ENCODE peak calls at places on chromosome 17, in seven cellular contexts. One of them, this sample, is unnamed.
A peak's percentile ranks its signal among the peaks of the same experiment; 100 is the strongest.

GRCh38 chr17:73787721-73788051 is 143.4 kb upstream of the SDK2 start:
- DNase-seq in GM10248: no peak
- DNase-seq in A549: no peak
- DNase-seq in lower leg skin: peak; percentile 34
- DNase-seq in retinal pigment epithelial cell: no peak
- DNase-seq in astrocyte of the cerebellum: no peak
- DNase-seq in AG09319: no peak
- DNase-seq in this sample: no peak

GRCh38 chr17:13074026-13074425 is 56.2 kb upstream of the ELAC2 start:
- DNase-seq in AG09319: no peak
- DNase-seq in lower leg skin: peak; percentile 70
- DNase-seq in astrocyte of the cerebellum: no peak
- DNase-seq in GM10248: no peak
- DNase-seq in A549: peak; percentile 5
- DNase-seq in retinal pigment epithelial cell: no peak
- DNase-seq in this sample: no peak

GRCh38 chr17:49106366-49107210 is 26.0 kb upstream of the B4GALNT2 start:
- DNase-seq in AG09319: no peak
- DNase-seq in A549: peak; percentile 90
- DNase-seq in astrocyte of the cerebellum: no peak
- DNase-seq in GM10248: no peak
- DNase-seq in lower leg skin: peak; percentile 54
- DNase-seq in retinal pigment epithelial cell: no peak
- DNase-seq in this sample: no peak

GRCh38 chr17:4189280-4189679 is 46.3 kb downstream of the CYB5D2 start:
- DNase-seq in AG09319: no peak
- DNase-seq in GM10248: no peak
- DNase-seq in astrocyte of the cerebellum: no peak
- DNase-seq in A549: no peak
- DNase-seq in lower leg skin: no peak
- DNase-seq in retinal pigment epithelial cell: no peak
- DNase-seq in this sample: no peak

GRCh38 chr17:64777413-64778101 is 115.5 kb upstream of the SMURF2 start:
- DNase-seq in GM10248: no peak
- DNase-seq in retinal pigment epithelial cell: no peak
- DNase-seq in AG09319: no peak
- DNase-seq in astrocyte of the cerebellum: no peak
- DNase-seq in A549: no peak
- DNase-seq in lower leg skin: peak; percentile 81
- DNase-seq in this sample: no peak

GRCh38 chr17:29384901-29385300 is 5.3 kb upstream of the TAOK1 start:
- DNase-seq in AG09319: no peak
- DNase-seq in lower leg skin: no peak
- DNase-seq in astrocyte of the cerebellum: no peak
- DNase-seq in A549: peak; percentile 66
- DNase-seq in retinal pigment epithelial cell: no peak
- DNase-seq in GM10248: no peak
- DNase-seq in this sample: no peak

GRCh38 chr17:17846645-17847044 is 9.9 kb upstream of the SREBF1 start:
- DNase-seq in lower leg skin: no peak
- DNase-seq in AG09319: no peak
- DNase-seq in retinal pigment epithelial cell: no peak
- DNase-seq in astrocyte of the cerebellum: no peak
- DNase-seq in GM10248: no peak
- DNase-seq in A549: no peak
- DNase-seq in this sample: no peak

GRCh38 chr17:1727258-1727789 is 2.8 kb downstream of the WDR81 start:
- DNase-seq in A549: no peak
- DNase-seq in AG09319: no peak
- DNase-seq in retinal pigment epithelial cell: no peak
- DNase-seq in GM10248: no peak
- DNase-seq in lower leg skin: no peak
- DNase-seq in astrocyte of the cerebellum: no peak
- DNase-seq in this sample: no peak

GRCh38 chr17:46979023-46979870 is at the start of gene RPRML:
- DNase-seq in lower leg skin: no peak
- DNase-seq in astrocyte of the cerebellum: no peak
- DNase-seq in A549: peak; percentile 54
- DNase-seq in retinal pigment epithelial cell: no peak
- DNase-seq in GM10248: peak; percentile 50
- DNase-seq in AG09319: no peak
- DNase-seq in this sample: no peak

GRCh38 chr17:73743802-73744201 is 99.6 kb upstream of the SDK2 start:
- DNase-seq in GM10248: no peak
- DNase-seq in AG09319: no peak
- DNase-seq in A549: no peak
- DNase-seq in retinal pigment epithelial cell: no peak
- DNase-seq in astrocyte of the cerebellum: no peak
- DNase-seq in lower leg skin: no peak
- DNase-seq in this sample: no peak

GRCh38 chr17:63040816-63041215 is 74.8 kb downstream of the TANC2 start:
- DNase-seq in AG09319: no peak
- DNase-seq in GM10248: no peak
- DNase-seq in A549: no peak
- DNase-seq in retinal pigment epithelial cell: no peak
- DNase-seq in lower leg skin: no peak
- DNase-seq in astrocyte of the cerebellum: no peak
- DNase-seq in this sample: no peak

GRCh38 chr17:30290696-30291570 is 811 bp downstream of the BLMH start:
- DNase-seq in astrocyte of the cerebellum: no peak
- DNase-seq in AG09319: no peak
- DNase-seq in A549: peak; percentile 60
- DNase-seq in retinal pigment epithelial cell: no peak
- DNase-seq in lower leg skin: peak; percentile 85
- DNase-seq in GM10248: peak; percentile 59
- DNase-seq in this sample: no peak

GRCh38 chr17:45722161-45722560 is 62.0 kb upstream of the CRHR1 start:
- DNase-seq in astrocyte of the cerebellum: no peak
- DNase-seq in AG09319: no peak
- DNase-seq in retinal pigment epithelial cell: no peak
- DNase-seq in GM10248: no peak
- DNase-seq in lower leg skin: peak; percentile 60
- DNase-seq in A549: peak; percentile 69
- DNase-seq in this sample: no peak

GRCh38 chr17:45718791-45719190 is 65.3 kb upstream of the CRHR1 start:
- DNase-seq in AG09319: no peak
- DNase-seq in astrocyte of the cerebellum: no peak
- DNase-seq in retinal pigment epithelial cell: no peak
- DNase-seq in GM10248: no peak
- DNase-seq in lower leg skin: no peak
- DNase-seq in A549: no peak
- DNase-seq in this sample: no peak

GRCh38 chr17:45715787-45716186 is 68.3 kb upstream of the CRHR1 start:
- DNase-seq in astrocyte of the cerebellum: no peak
- DNase-seq in lower leg skin: peak; percentile 29
- DNase-seq in A549: no peak
- DNase-seq in GM10248: no peak
- DNase-seq in retinal pigment epithelial cell: no peak
- DNase-seq in AG09319: no peak
- DNase-seq in this sample: no peak

GRCh38 chr17:45720386-45720785 is 63.7 kb upstream of the CRHR1 start:
- DNase-seq in A549: no peak
- DNase-seq in retinal pigment epithelial cell: no peak
- DNase-seq in lower leg skin: peak; percentile 80
- DNase-seq in AG09319: no peak
- DNase-seq in astrocyte of the cerebellum: no peak
- DNase-seq in GM10248: no peak
- DNase-seq in this sample: no peak

GRCh38 chr17:45719335-45720071 is 64.6 kb upstream of the CRHR1 start:
- DNase-seq in lower leg skin: peak; percentile 81
- DNase-seq in astrocyte of the cerebellum: peak; percentile 16
- DNase-seq in GM10248: no peak
- DNase-seq in retinal pigment epithelial cell: peak; percentile 30
- DNase-seq in A549: peak; percentile 77
- DNase-seq in AG09319: peak; percentile 10
- DNase-seq in this sample: no peak
- TF ChIP-seq CTCF in lower leg skin: no peak
- TF ChIP-seq CTCF in astrocyte of the cerebellum: peak; percentile 58
- TF ChIP-seq CTCF in GM10248: no peak
- TF ChIP-seq CTCF in retinal pigment epithelial cell: peak; percentile 62
- TF ChIP-seq CTCF in A549: peak; percentile 24
- TF ChIP-seq CTCF in AG09319: peak; percentile 42
- TF ChIP-seq CTCF in this sample: peak; percentile 59

DNA sequence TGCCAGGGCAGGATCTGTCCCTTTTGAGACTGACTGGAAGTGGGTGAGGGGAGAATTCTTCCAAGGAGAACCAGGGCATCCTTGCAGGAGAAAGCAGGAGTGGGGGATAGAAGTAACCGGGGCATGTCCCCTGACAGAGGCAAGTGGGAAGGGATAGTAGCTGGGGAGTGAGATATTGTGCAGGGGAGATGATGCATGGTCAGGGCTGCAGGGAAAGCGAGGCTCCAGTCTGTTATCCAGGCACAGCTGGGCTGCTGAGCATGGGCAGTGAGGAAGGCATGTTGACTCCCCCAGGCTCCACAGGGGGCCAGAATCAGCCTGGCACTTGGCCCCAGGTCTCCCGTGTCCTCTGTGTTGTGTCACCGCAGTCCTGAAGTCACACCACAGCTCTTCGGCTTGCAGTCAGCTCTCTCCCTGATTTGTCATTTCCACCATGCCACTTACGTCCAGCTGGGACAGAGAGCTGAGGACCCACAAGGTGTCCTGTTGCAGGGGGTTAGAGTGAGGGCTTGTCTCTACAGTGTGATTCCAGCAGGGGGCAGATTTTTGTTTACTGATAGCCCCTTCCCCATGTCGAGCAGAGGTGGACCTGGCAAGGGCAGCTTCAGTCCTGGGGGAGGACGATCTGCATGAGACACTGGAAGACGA is 40.9 kb downstream of the B9D1 start:
- DNase-seq in AG09319: no peak
- DNase-seq in retinal pigment epithelial cell: no peak
- DNase-seq in astrocyte of the cerebellum: no peak
- DNase-seq in GM10248: no peak
- DNase-seq in lower leg skin: no peak
- DNase-seq in A549: no peak
- DNase-seq in this sample: no peak
- TF ChIP-seq CTCF in AG09319: no peak
- TF ChIP-seq CTCF in retinal pigment epithelial cell: peak; percentile 37
- TF ChIP-seq CTCF in astrocyte of the cerebellum: peak; percentile 29
- TF ChIP-seq CTCF in GM10248: peak; percentile 4
- TF ChIP-seq CTCF in lower leg skin: no peak
- TF ChIP-seq CTCF in A549: no peak
- TF ChIP-seq CTCF in this sample: no peak

GRCh38 chr17:78986048-78986648 is 6.4 kb upstream of the LGALS3BP start:
- DNase-seq in lower leg skin: no peak
- DNase-seq in astrocyte of the cerebellum: peak; percentile 81
- DNase-seq in AG09319: no peak
- DNase-seq in A549: peak; percentile 41
- DNase-seq in GM10248: no peak
- DNase-seq in retinal pigment epithelial cell: no peak
- DNase-seq in this sample: no peak
- TF ChIP-seq CTCF in lower leg skin: no peak
- TF ChIP-seq CTCF in astrocyte of the cerebellum: peak; percentile 45
- TF ChIP-seq CTCF in AG09319: peak; percentile 20
- TF ChIP-seq CTCF in A549: no peak
- TF ChIP-seq CTCF in GM10248: no peak
- TF ChIP-seq CTCF in retinal pigment epithelial cell: peak; percentile 27
- TF ChIP-seq CTCF in this sample: peak; percentile 29

DNA sequence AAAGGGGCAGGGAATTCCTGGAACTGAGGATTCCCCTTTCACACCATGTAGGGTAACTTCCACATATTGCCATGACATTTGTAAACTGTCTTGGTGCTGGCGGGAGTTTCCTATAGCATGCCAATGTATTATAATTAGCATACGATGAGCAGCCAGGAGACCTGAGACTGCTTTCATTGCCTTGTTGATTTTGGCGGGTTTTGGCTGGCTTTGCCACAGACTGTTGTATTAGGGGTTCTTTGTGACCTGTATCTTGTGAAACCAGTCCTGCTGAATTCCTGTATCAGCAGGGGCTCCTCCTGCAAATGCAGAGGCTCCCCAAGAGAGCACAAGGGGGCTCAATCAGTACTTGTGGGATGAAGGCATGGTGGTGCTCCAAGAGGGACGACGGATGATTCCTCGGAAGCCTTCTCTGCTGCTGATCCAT is 104.4 kb upstream of the CACNG5 start:
- DNase-seq in lower leg skin: no peak
- DNase-seq in GM10248: no peak
- DNase-seq in AG09319: no peak
- DNase-seq in astrocyte of the cerebellum: peak; percentile 91
- DNase-seq in A549: no peak
- DNase-seq in retinal pigment epithelial cell: no peak
- DNase-seq in this sample: no peak
- TF ChIP-seq CTCF in lower leg skin: no peak
- TF ChIP-seq CTCF in GM10248: no peak
- TF ChIP-seq CTCF in AG09319: no peak
- TF ChIP-seq CTCF in astrocyte of the cerebellum: no peak
- TF ChIP-seq CTCF in A549: no peak
- TF ChIP-seq CTCF in retinal pigment epithelial cell: no peak
- TF ChIP-seq CTCF in this sample: no peak

GRCh38 chr17:50151041-50151936 is 812 bp upstream of the PPP1R9B start:
- DNase-seq in AG09319: peak; percentile 78
- DNase-seq in retinal pigment epithelial cell: no peak
- DNase-seq in lower leg skin: peak; percentile 98
- DNase-seq in GM10248: peak; percentile 94
- DNase-seq in A549: peak; percentile 96
- DNase-seq in astrocyte of the cerebellum: peak; percentile 81
- DNase-seq in this sample: peak; percentile 89
- TF ChIP-seq CTCF in AG09319: peak; percentile 51
- TF ChIP-seq CTCF in retinal pigment epithelial cell: peak; percentile 59
- TF ChIP-seq CTCF in lower leg skin: no peak
- TF ChIP-seq CTCF in GM10248: peak; percentile 40
- TF ChIP-seq CTCF in A549: peak; percentile 36
- TF ChIP-seq CTCF in astrocyte of the cerebellum: peak; percentile 54
- TF ChIP-seq CTCF in this sample: peak; percentile 85

DNA sequence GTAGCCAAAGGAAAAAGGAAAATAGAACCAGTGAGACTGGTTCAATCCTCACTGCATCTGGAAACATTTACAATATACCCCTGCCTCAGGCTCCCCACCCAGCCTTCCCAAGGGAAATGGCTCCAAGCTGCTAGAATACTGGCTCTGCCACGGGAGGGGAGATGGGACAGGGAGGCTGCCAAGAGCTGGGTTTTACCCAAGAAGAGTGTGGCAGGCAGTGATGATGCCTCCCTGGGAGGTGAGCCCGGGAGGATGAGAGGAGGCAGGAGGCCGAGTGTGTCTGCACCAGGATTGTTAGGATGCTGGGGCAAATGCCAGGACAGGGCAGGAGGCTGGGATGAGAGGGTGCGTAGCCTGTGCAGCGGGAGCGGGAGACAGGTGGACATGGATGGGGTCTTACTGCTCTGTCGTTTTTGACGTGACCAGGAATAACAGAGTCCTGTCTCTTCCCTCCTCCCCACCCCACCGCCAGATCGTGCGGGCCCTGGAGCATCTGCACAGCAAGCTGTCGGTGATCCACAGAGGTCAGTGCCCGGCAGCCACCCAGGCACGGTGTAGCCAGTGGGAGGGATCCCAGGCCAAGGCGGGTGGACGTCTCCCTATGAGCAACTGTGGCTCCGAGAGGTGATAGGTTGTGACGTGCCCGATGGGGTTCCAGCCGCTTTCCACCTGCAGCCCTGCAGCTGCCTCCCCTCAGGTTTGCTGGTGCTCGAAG is 18.4 kb downstream of the MAP2K3 start:
- DNase-seq in astrocyte of the cerebellum: no peak
- DNase-seq in retinal pigment epithelial cell: no peak
- DNase-seq in lower leg skin: no peak
- DNase-seq in A549: no peak
- DNase-seq in AG09319: no peak
- DNase-seq in GM10248: peak; percentile 26
- DNase-seq in this sample: no peak
- TF ChIP-seq CTCF in astrocyte of the cerebellum: no peak
- TF ChIP-seq CTCF in retinal pigment epithelial cell: no peak
- TF ChIP-seq CTCF in lower leg skin: no peak
- TF ChIP-seq CTCF in A549: no peak
- TF ChIP-seq CTCF in AG09319: no peak
- TF ChIP-seq CTCF in GM10248: no peak
- TF ChIP-seq CTCF in this sample: no peak

GRCh38 chr17:75639771-75640555 is 6.7 kb downstream of the SMIM5 start:
- DNase-seq in retinal pigment epithelial cell: no peak
- DNase-seq in GM10248: no peak
- DNase-seq in AG09319: no peak
- DNase-seq in A549: no peak
- DNase-seq in astrocyte of the cerebellum: no peak
- DNase-seq in lower leg skin: no peak
- DNase-seq in this sample: no peak
- TF ChIP-seq CTCF in retinal pigment epithelial cell: no peak
- TF ChIP-seq CTCF in GM10248: no peak
- TF ChIP-seq CTCF in AG09319: no peak
- TF ChIP-seq CTCF in A549: no peak
- TF ChIP-seq CTCF in astrocyte of the cerebellum: no peak
- TF ChIP-seq CTCF in lower leg skin: no peak
- TF ChIP-seq CTCF in this sample: peak; percentile 29

This sample was measured in type B pancreatic cell.